ENCODE peak calls at places on chromosomes 11 and 22, in seven cellular contexts. E, D, I, W, L, P and C are unnamed samples.

GRCh38 chr22:26672590-26673468 is 15.4 kb downstream of the MIAT start:
- DNase-seq in E (peak; percentile 92), D (peak; percentile 87), I (peak; percentile 94), W (peak; percentile 94), L (peak; percentile 87), P (peak; percentile 92), C (peak; percentile 79)

GRCh38 chr22:17945851-17946690 is 78.3 kb downstream of the MICAL3 start:
- DNase-seq in E (no peak), D (no peak), I (no peak), W (no peak), L (no peak), P (no peak), C (peak; percentile 45)

GRCh38 chr11:115324569-115325432 is 179.4 kb downstream of the CADM1 start:
- DNase-seq in E (peak; percentile 1), D (peak; percentile 30), I (peak; percentile 75), W (peak; percentile 81), L (peak; percentile 10), P (no peak), C (peak; percentile 45)

GRCh38 chr22:31287818-31288495 is 4.3 kb downstream of the PIK3IP1 start:
- DNase-seq in E (no peak), D (no peak), I (no peak), W (no peak), L (no peak), P (no peak), C (peak; percentile 50)

GRCh38 chr11:95659088-95659487 is 130.5 kb downstream of the FAM76B start:
- DNase-seq in E (no peak), D (no peak), I (peak; percentile 72), W (no peak), L (no peak), P (no peak), C (no peak)

GRCh38 chr11:16000065-16000464 is 356.3 kb downstream of the SOX6 start:
- DNase-seq in E (no peak), D (no peak), I (peak; percentile 86), W (no peak), L (no peak), P (no peak), C (no peak)

GRCh38 chr11:46248270-46249102 is 29.0 kb upstream of the CREB3L1 start:
- DNase-seq in E (no peak), D (no peak), I (peak; percentile 98), W (no peak), L (no peak), P (no peak), C (no peak)

GRCh38 chr11:44574620-44575287 is 9.3 kb downstream of the CD82 start:
- DNase-seq in E (no peak), D (no peak), I (peak; percentile 98), W (no peak), L (no peak), P (no peak), C (no peak)

GRCh38 chr11:117614695-117615094 is 182.3 kb downstream of the DSCAML1 start:
- DNase-seq in E (no peak), D (no peak), I (no peak), W (peak; percentile 24), L (no peak), P (no peak), C (no peak)

GRCh38 chr22:46605117-46605516 is 15.1 kb upstream of the GRAMD4 start:
- DNase-seq in E (no peak), D (no peak), I (no peak), W (no peak), L (no peak), P (no peak), C (no peak)

GRCh38 chr22:46598737-46599424 is 21.3 kb upstream of the GRAMD4 start:
- DNase-seq in E (no peak), D (no peak), I (peak; percentile 33), W (no peak), L (no peak), P (peak; percentile 23), C (no peak)

GRCh38 chr22:46600397-46600796 is 19.8 kb upstream of the GRAMD4 start:
- DNase-seq in E (no peak), D (no peak), I (no peak), W (peak; percentile 1), L (no peak), P (no peak), C (no peak)

GRCh38 chr22:46604306-46604690 is 15.9 kb upstream of the GRAMD4 start:
- DNase-seq in E (no peak), D (no peak), I (peak; percentile 12), W (no peak), L (no peak), P (peak; percentile 24), C (peak; percentile 70)

DNA sequence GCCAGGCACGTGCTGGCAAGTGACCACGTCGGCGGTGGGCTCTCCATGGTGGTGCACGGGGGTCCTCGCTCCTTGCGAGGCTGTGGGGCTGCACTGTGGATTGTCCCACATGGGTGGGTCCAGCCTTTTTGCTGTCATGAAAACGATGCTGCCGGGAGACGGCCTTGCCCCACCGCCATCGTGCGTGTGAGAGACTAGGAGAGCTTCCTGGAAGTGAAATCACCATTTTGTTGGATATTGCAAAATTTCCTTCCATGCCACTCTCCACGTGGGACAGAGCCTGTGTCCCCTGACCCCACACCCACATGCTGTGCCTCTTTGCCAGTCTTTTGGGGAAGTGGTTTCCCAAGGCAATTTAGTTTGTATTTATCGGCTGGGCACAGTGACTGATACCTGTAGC is 18.2 kb upstream of the GRAMD4 start:
- DNase-seq in E (no peak), D (no peak), I (no peak), W (no peak), L (no peak), P (peak; percentile 31), C (no peak)
- TF ChIP-seq CTCF in E (no peak), D (no peak), I (no peak), W (no peak), L (no peak), P (no peak), C (no peak)

DNA sequence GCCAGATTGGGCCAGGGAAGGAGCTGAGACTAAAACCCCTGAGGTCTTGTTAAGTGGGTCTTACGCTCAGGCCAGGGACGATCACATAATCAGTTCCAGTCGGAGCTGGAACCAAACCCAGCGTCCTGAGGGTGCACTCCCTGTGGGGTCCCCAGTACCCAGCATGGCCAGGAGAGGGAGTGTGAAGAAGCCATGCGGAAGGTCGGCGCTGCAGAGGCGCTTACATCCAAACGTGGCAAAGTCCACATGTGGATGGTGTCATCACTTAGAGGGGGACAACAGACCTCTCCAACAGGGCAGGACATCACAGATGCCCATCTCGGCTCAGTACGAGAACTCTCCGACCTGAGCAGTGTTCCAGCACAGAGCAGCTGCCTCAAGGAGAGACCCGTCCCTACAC is 8.3 kb downstream of the ATP5MGL start:
- DNase-seq in E (no peak), D (no peak), I (no peak), W (peak; percentile 52), L (no peak), P (no peak), C (no peak)
- TF ChIP-seq CTCF in E (peak; percentile 14), D (peak; percentile 24), I (peak; percentile 34), W (peak; percentile 38), L (peak; percentile 52), P (peak; percentile 26), C (peak; percentile 19)

DNA sequence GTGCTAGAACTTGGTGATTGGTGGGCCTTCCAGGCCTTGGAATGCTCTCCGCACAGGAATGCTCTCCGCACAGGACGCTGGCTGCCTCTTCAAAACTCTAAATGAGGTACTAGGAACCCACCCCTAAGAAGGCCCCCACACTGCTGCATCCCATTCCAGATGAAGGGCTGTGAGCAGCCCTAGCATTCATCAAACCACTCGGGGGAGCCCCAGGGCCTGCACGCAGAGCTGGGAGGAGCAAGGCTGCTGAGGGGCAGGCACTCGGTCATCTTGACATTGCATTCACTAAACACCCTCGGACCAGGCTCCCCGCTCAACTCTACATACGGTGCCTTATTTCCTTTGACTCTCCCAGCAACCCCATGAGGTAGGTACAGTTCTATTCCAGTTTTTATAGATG is 49.2 kb upstream of the EMID1 start:
- DNase-seq in E (no peak), D (peak; percentile 49), I (peak; percentile 5), W (peak; percentile 64), L (no peak), P (no peak), C (no peak)
- TF ChIP-seq CTCF in E (peak; percentile 47), D (no peak), I (peak; percentile 31), W (peak; percentile 36), L (peak; percentile 41), P (no peak), C (peak; percentile 55)

GRCh38 chr11:60915250-60915914 is 1.4 kb downstream of the TMEM109 start:
- DNase-seq in E (peak; percentile 81), D (peak; percentile 57), I (peak; percentile 50), W (peak; percentile 94), L (no peak), P (peak; percentile 65), C (peak; percentile 84)
- TF ChIP-seq CTCF in E (peak; percentile 63), D (no peak), I (peak; percentile 44), W (peak; percentile 45), L (peak; percentile 29), P (peak; percentile 32), C (peak; percentile 48)

GRCh38 chr11:13486926-13487660 is 8.7 kb downstream of the PTH start:
- DNase-seq in E (peak; percentile 56), D (peak; percentile 39), I (no peak), W (peak; percentile 73), L (no peak), P (peak; percentile 27), C (peak; percentile 26)

DNA sequence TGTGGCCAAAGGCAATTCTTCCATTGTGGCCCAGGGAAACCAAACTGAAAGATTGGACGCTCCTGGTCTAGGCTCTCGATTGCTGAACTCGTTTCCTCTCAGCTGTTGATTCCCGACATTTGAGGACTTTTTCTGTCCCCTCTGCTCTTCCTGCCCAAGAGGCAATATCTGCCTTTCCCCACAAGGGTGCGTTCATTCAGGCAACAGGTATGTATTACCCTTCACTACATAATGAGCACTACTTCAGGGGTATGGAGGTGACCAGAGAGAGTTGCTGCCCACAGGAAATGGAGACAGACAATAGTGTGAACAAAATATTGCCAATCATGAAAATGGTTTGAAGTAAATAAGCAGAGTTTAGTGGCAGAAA is 8.2 kb downstream of the PTH start:
- DNase-seq in E (no peak), D (no peak), I (peak; percentile 3), W (peak; percentile 28), L (no peak), P (no peak), C (peak; percentile 42)
- TF ChIP-seq CTCF in E (peak; percentile 54), D (no peak), I (peak; percentile 23), W (peak; percentile 36), L (peak; percentile 18), P (no peak), C (peak; percentile 51)

DNA sequence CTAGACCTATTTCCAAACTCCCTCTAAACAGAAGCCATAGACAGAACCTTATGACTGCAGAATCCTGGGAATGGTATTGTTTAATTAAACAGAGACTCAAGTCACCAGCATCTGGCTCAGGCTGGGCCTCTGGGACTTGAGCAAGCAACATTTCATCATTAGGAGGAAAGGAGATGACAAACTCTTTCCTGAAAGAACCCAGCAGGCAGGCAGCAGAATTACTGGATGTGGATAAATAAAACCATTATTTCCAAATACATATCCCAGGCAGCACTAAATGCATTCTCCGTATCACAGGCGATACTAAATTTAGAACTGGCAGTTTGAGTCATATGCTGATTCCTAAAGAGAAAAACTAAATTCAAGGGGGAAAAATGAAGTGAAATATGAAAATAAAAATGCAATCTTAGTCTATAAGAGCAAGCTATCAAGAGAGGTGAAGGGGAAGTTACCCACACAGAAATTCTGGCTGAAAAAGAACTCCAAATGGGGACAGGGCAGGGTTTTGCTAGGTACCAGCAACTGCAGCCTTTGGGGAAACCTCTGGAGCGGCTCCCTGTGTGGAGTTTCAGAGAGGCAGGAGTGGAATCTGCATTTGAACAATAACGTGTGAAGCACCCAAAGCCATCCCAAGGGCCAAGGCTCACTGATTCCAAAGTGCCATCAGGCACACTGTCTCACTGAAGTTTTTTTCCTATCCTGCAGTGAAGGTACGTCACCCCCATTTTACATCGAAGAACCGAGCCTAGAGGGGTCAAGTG is 87.6 kb downstream of the KCNC1 start:
- DNase-seq in E (no peak), D (no peak), I (peak; percentile 82), W (no peak), L (no peak), P (peak; percentile 24), C (no peak)
- TF ChIP-seq CTCF in E (no peak), D (no peak), I (no peak), W (no peak), L (no peak), P (no peak), C (no peak)